ENCODE peak calls at places on chromosomes 1 and 21, in five cellular contexts. One of them, this sample, is unnamed.

GRCh38 chr1:6235302-6235680 is 473 bp downstream of the ICMT start:
- DNase-seq in IMR-90: no peak
- DNase-seq in GM12878: no peak
- DNase-seq in SK-N-SH: no peak
- DNase-seq in K562: peak; percentile 46
- DNase-seq in this sample: no peak

GRCh38 chr1:54922921-54923421 is 36.0 kb upstream of the DHCR24 start:
- DNase-seq in IMR-90: no peak
- DNase-seq in K562: no peak
- DNase-seq in GM12878: no peak
- DNase-seq in SK-N-SH: no peak
- DNase-seq in this sample: no peak

GRCh38 chr1:21633992-21634475 is 35.1 kb downstream of the RAP1GAP start:
- DNase-seq in IMR-90: no peak
- DNase-seq in SK-N-SH: no peak
- DNase-seq in GM12878: no peak
- DNase-seq in K562: no peak
- DNase-seq in this sample: no peak

GRCh38 chr1:234661249-234661928 is 51.4 kb upstream of the IRF2BP2 start:
- DNase-seq in K562: no peak
- DNase-seq in SK-N-SH: no peak
- DNase-seq in GM12878: no peak
- DNase-seq in IMR-90: no peak
- DNase-seq in this sample: no peak

GRCh38 chr21:46168659-46169386 is 13.4 kb upstream of the FTCD start:
- DNase-seq in K562: no peak
- DNase-seq in IMR-90: no peak
- DNase-seq in SK-N-SH: no peak
- DNase-seq in GM12878: no peak
- DNase-seq in this sample: no peak

GRCh38 chr1:211734791-211735190 is 59.4 kb upstream of the NEK2 start:
- DNase-seq in IMR-90: no peak
- DNase-seq in GM12878: no peak
- DNase-seq in K562: no peak
- DNase-seq in SK-N-SH: no peak
- DNase-seq in this sample: peak; percentile 39

GRCh38 chr1:43688594-43689000 is 18.7 kb upstream of the ST3GAL3 start:
- DNase-seq in K562: no peak
- DNase-seq in IMR-90: peak; percentile 94
- DNase-seq in SK-N-SH: no peak
- DNase-seq in GM12878: no peak
- DNase-seq in this sample: no peak

GRCh38 chr1:55827350-55827749 is 612.2 kb upstream of the USP24 start:
- DNase-seq in IMR-90: peak; percentile 99
- DNase-seq in GM12878: no peak
- DNase-seq in K562: no peak
- DNase-seq in SK-N-SH: no peak
- DNase-seq in this sample: no peak

GRCh38 chr1:153337980-153338853 is 10.4 kb downstream of the PGLYRP4 start:
- DNase-seq in SK-N-SH: no peak
- DNase-seq in GM12878: no peak
- DNase-seq in IMR-90: no peak
- DNase-seq in K562: no peak
- DNase-seq in this sample: no peak

GRCh38 chr1:248618878-248619277 is 16.0 kb downstream of the OR2T11 start:
- DNase-seq in SK-N-SH: peak; percentile 27
- DNase-seq in GM12878: no peak
- DNase-seq in IMR-90: peak; percentile 0
- DNase-seq in K562: peak; percentile 5
- DNase-seq in this sample: peak; percentile 58

GRCh38 chr1:19599810-19600209 is 44.3 kb upstream of the NBL1 start:
- DNase-seq in GM12878: no peak
- DNase-seq in K562: no peak
- DNase-seq in SK-N-SH: no peak
- DNase-seq in IMR-90: no peak
- DNase-seq in this sample: no peak

GRCh38 chr21:23853796-23854379 is 1753.4 kb downstream of the MRPL39 start:
- DNase-seq in GM12878: no peak
- DNase-seq in IMR-90: peak; percentile 31
- DNase-seq in K562: peak; percentile 50
- DNase-seq in SK-N-SH: peak; percentile 18
- DNase-seq in this sample: no peak

GRCh38 chr1:238060046-238060445 is 169.3 kb upstream of the ZP4 start:
- DNase-seq in IMR-90: no peak
- DNase-seq in SK-N-SH: no peak
- DNase-seq in GM12878: peak; percentile 46
- DNase-seq in K562: no peak
- DNase-seq in this sample: no peak

GRCh38 chr1:207404849-207405525 is 49.1 kb upstream of the CR2 start:
- DNase-seq in GM12878: no peak
- DNase-seq in IMR-90: peak; percentile 78
- DNase-seq in SK-N-SH: peak; percentile 52
- DNase-seq in K562: peak; percentile 70
- DNase-seq in this sample: peak; percentile 68

GRCh38 chr21:15788847-15789548 is 59.2 kb downstream of the USP25 start:
- DNase-seq in SK-N-SH: no peak
- DNase-seq in K562: no peak
- DNase-seq in IMR-90: peak; percentile 33
- DNase-seq in GM12878: no peak
- DNase-seq in this sample: no peak

GRCh38 chr1:68904472-68904871 is 407.6 kb upstream of the DEPDC1 start:
- DNase-seq in GM12878: no peak
- DNase-seq in K562: no peak
- DNase-seq in IMR-90: no peak
- DNase-seq in SK-N-SH: no peak
- DNase-seq in this sample: no peak

GRCh38 chr1:17662786-17663185 is 92.3 kb upstream of the ACTL8 start:
- DNase-seq in IMR-90: no peak
- DNase-seq in GM12878: no peak
- DNase-seq in K562: no peak
- DNase-seq in SK-N-SH: no peak
- DNase-seq in this sample: no peak

GRCh38 chr1:204190212-204191211 is 5.8 kb downstream of the KISS1 start:
- DNase-seq in GM12878: no peak
- DNase-seq in IMR-90: peak; percentile 70
- DNase-seq in K562: no peak
- DNase-seq in SK-N-SH: no peak
- DNase-seq in this sample: no peak

GRCh38 chr1:32071758-32072621 is 749 bp upstream of the TMEM39B start:
- DNase-seq in IMR-90: peak; percentile 84
- DNase-seq in K562: no peak
- DNase-seq in GM12878: no peak
- DNase-seq in SK-N-SH: no peak
- DNase-seq in this sample: no peak

GRCh38 chr1:167630568-167631385 is 745 bp downstream of the RCSD1 start:
- DNase-seq in IMR-90: no peak
- DNase-seq in GM12878: peak; percentile 58
- DNase-seq in SK-N-SH: no peak
- DNase-seq in K562: no peak
- DNase-seq in this sample: no peak

GRCh38 chr1:29177022-29177705 is 4.5 kb downstream of the SRSF4 start:
- DNase-seq in K562: no peak
- DNase-seq in SK-N-SH: no peak
- DNase-seq in GM12878: no peak
- DNase-seq in IMR-90: no peak
- DNase-seq in this sample: no peak

GRCh38 chr1:211722277-211723175 is 47.1 kb upstream of the NEK2 start:
- DNase-seq in IMR-90: no peak
- DNase-seq in SK-N-SH: no peak
- DNase-seq in GM12878: no peak
- DNase-seq in K562: peak; percentile 85
- DNase-seq in this sample: no peak

GRCh38 chr1:6794164-6794563 is 8.9 kb downstream of the CAMTA1 start:
- DNase-seq in GM12878: no peak
- DNase-seq in IMR-90: peak; percentile 74
- DNase-seq in K562: no peak
- DNase-seq in SK-N-SH: peak; percentile 50
- DNase-seq in this sample: peak; percentile 53

GRCh38 chr1:183218981-183219621 is 33.0 kb downstream of the LAMC2 start:
- DNase-seq in GM12878: no peak
- DNase-seq in IMR-90: no peak
- DNase-seq in K562: no peak
- DNase-seq in SK-N-SH: no peak
- DNase-seq in this sample: no peak

GRCh38 chr1:27366113-27366410 is 699 bp downstream of the MAP3K6 start:
- DNase-seq in IMR-90: peak; percentile 49
- DNase-seq in GM12878: no peak
- DNase-seq in K562: peak; percentile 91
- DNase-seq in SK-N-SH: peak; percentile 92
- DNase-seq in this sample: peak; percentile 75

GRCh38 chr1:55927934-55928333 is 651.4 kb downstream of the PLPP3 start:
- DNase-seq in IMR-90: no peak
- DNase-seq in GM12878: no peak
- DNase-seq in K562: no peak
- DNase-seq in SK-N-SH: no peak
- DNase-seq in this sample: no peak

GRCh38 chr1:201488817-201489581 is 17.9 kb downstream of the CSRP1 start:
- DNase-seq in GM12878: no peak
- DNase-seq in IMR-90: peak; percentile 96
- DNase-seq in K562: no peak
- DNase-seq in SK-N-SH: peak; percentile 47
- DNase-seq in this sample: peak; percentile 88
- TF ChIP-seq RCOR1 in GM12878: no peak
- TF ChIP-seq RCOR1 in IMR-90: no peak
- TF ChIP-seq RCOR1 in K562: no peak
- TF ChIP-seq RCOR1 in SK-N-SH: peak; percentile 34
- TF ChIP-seq RCOR1 in this sample: no peak

GRCh38 chr1:964691-965525 is 1.4 kb upstream of the PLEKHN1 start:
- DNase-seq in GM12878: no peak
- DNase-seq in IMR-90: no peak
- DNase-seq in SK-N-SH: no peak
- DNase-seq in K562: no peak
- DNase-seq in this sample: no peak

GRCh38 chr1:966603-967295 is 467 bp downstream of the PLEKHN1 start:
- DNase-seq in GM12878: no peak
- DNase-seq in SK-N-SH: no peak
- DNase-seq in K562: peak; percentile 91
- DNase-seq in IMR-90: peak; percentile 50
- DNase-seq in this sample: peak; percentile 56

GRCh38 chr1:965526-966134 is 652 bp upstream of the PLEKHN1 start:
- DNase-seq in GM12878: no peak
- DNase-seq in SK-N-SH: no peak
- DNase-seq in IMR-90: no peak
- DNase-seq in K562: no peak
- DNase-seq in this sample: no peak

GRCh38 chr1:967466-968343 is 1.4 kb downstream of the PLEKHN1 start:
- DNase-seq in SK-N-SH: no peak
- DNase-seq in IMR-90: no peak
- DNase-seq in GM12878: no peak
- DNase-seq in K562: no peak
- DNase-seq in this sample: no peak

GRCh38 chr1:966135-966602 is at the start of gene PLEKHN1:
- DNase-seq in SK-N-SH: no peak
- DNase-seq in GM12878: no peak
- DNase-seq in K562: peak; percentile 74
- DNase-seq in IMR-90: peak; percentile 45
- DNase-seq in this sample: no peak
- TF ChIP-seq RCOR1 in SK-N-SH: no peak
- TF ChIP-seq RCOR1 in GM12878: no peak
- TF ChIP-seq RCOR1 in K562: no peak
- TF ChIP-seq RCOR1 in IMR-90: no peak
- TF ChIP-seq RCOR1 in this sample: no peak

DNA sequence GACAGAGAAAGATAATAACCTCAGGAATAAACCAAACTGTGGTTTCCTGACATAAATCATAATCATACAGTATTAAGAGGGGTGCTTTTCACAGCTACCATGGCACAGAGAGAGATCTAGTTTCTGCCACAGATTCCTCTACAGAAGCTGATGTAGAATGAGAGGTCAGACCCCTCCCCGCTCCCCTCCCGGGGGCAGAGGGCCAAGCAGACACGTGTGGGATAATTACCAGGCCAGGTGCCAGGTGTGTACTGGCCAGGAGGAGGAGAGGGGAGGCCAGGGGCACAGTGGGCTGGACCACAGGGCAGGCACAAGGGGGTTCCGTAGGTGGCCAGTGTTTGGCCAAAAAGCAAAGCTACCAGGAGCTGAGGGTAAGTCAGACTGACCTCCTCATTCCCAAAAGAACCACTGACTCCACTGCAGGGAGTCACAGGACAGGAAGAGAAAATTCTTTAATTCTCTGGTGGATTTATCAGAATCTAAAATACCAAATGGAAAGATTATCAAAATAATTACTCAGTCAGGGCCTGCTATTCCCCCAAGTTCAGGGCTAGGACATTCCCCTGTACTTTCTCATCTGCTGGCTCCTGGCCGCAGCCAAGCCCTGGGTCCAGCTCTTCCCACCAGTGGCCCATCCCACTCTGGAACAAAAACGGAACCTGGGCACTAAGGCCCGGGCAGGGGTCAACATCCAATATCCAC is 30.0 kb downstream of the C2CD2 start:
- DNase-seq in IMR-90: peak; percentile 47
- DNase-seq in GM12878: no peak
- DNase-seq in K562: no peak
- DNase-seq in SK-N-SH: no peak
- DNase-seq in this sample: no peak
- TF ChIP-seq RCOR1 in IMR-90: no peak
- TF ChIP-seq RCOR1 in GM12878: no peak
- TF ChIP-seq RCOR1 in K562: no peak
- TF ChIP-seq RCOR1 in SK-N-SH: no peak
- TF ChIP-seq RCOR1 in this sample: no peak

GRCh38 chr21:26097475-26097874 is 73.1 kb downstream of the APP start:
- DNase-seq in IMR-90: no peak
- DNase-seq in GM12878: no peak
- DNase-seq in K562: no peak
- DNase-seq in SK-N-SH: no peak
- DNase-seq in this sample: no peak

GRCh38 chr21:26096972-26097371 is 73.6 kb downstream of the APP start:
- DNase-seq in GM12878: no peak
- DNase-seq in IMR-90: no peak
- DNase-seq in SK-N-SH: peak; percentile 39
- DNase-seq in K562: no peak
- DNase-seq in this sample: no peak

GRCh38 chr21:26100573-26100972 is 70.0 kb downstream of the APP start:
- DNase-seq in GM12878: no peak
- DNase-seq in SK-N-SH: no peak
- DNase-seq in K562: no peak
- DNase-seq in IMR-90: no peak
- DNase-seq in this sample: no peak

GRCh38 chr21:26098758-26099157 is 71.8 kb downstream of the APP start:
- DNase-seq in IMR-90: peak; percentile 26
- DNase-seq in GM12878: no peak
- DNase-seq in K562: no peak
- DNase-seq in SK-N-SH: no peak
- DNase-seq in this sample: no peak

DNA sequence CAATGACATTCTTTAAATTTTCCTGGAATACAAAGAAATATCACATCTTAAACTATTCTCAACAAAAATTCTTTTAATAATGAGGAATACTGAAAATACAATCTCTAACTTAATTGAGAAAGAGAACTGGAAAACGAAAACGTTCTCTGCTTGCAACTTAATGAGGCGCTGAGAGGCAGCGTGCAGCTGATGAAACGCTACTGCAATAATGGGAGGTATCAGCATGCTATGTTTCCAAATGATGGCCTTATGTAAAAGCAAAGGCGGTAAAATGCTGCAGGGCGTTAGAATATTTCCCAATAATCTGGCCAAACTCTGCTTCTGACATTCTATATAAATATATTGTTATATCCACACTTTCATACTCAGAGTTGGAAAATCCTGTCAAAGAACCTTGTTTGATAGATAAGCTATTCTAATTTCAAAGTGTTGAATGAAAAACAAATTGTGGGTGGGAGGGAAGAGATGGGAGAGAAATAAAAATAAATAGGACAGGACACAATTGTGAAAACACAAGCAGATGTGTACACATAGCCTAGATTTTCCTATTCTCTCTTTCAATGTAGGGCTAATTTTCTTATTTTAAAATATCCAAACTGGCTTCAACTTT is 70.9 kb downstream of the APP start:
- DNase-seq in IMR-90: peak; percentile 70
- DNase-seq in SK-N-SH: no peak
- DNase-seq in GM12878: no peak
- DNase-seq in K562: no peak
- DNase-seq in this sample: no peak
- TF ChIP-seq RCOR1 in IMR-90: no peak
- TF ChIP-seq RCOR1 in SK-N-SH: no peak
- TF ChIP-seq RCOR1 in GM12878: no peak
- TF ChIP-seq RCOR1 in K562: no peak
- TF ChIP-seq RCOR1 in this sample: no peak

This sample was measured in A549.